ENCODE peak calls at places on chromosomes 5 and 9, in seven cellular contexts. D is activated CD8-positive, alpha-beta memory T cell treated with anti-CD3 and anti-CD28 coated beads for 48 hours; L is osteocyte; B is spleen; J is GM12891; I is iris pigment epithelial cell; M is HEK293T. C is an unnamed sample.

GRCh38 chr5:143322178-143322577 is 81.3 kb downstream of the NR3C1 start:
- DNase-seq in D (no peak), L (no peak), B (no peak), J (no peak), I (no peak), M (no peak), C (no peak)

GRCh38 chr5:55450050-55450765 is 84.6 kb downstream of the PLPP1 start:
- DNase-seq in D (no peak), L (no peak), B (no peak), J (no peak), I (peak; percentile 58), M (no peak), C (no peak)

GRCh38 chr5:400282-401215 is 42.4 kb upstream of the EXOC3 start:
- DNase-seq in D (no peak), L (peak; percentile 80), B (peak; percentile 75), J (no peak), I (no peak), M (no peak), C (no peak)

GRCh38 chr5:106311230-106311629 is 1359.5 kb downstream of the EFNA5 start:
- DNase-seq in D (no peak), L (no peak), B (no peak), J (no peak), I (peak; percentile 65), M (no peak), C (no peak)

GRCh38 chr9:135517407-135517822 is 3.8 kb upstream of the LCN1 start:
- DNase-seq in D (no peak), L (peak; percentile 68), B (peak; percentile 51), J (no peak), I (no peak), M (no peak), C (peak; percentile 60)

GRCh38 chr5:23440703-23441102 is 66.7 kb upstream of the PRDM9 start:
- DNase-seq in D (no peak), L (no peak), B (no peak), J (no peak), I (no peak), M (no peak), C (no peak)

GRCh38 chr9:114156658-114157421 is 1.5 kb downstream of the COL27A1 start:
- DNase-seq in D (no peak), L (peak; percentile 89), B (no peak), J (no peak), I (peak; percentile 90), M (peak; percentile 33), C (peak; percentile 77)

GRCh38 chr5:26719824-26720223 is 318.6 kb downstream of the CDH9 start:
- DNase-seq in D (no peak), L (no peak), B (no peak), J (no peak), I (no peak), M (no peak), C (no peak)

GRCh38 chr5:77645158-77645994 is 6.9 kb upstream of the OTP start:
- DNase-seq in D (no peak), L (no peak), B (peak; percentile 87), J (peak; percentile 82), I (no peak), M (peak; percentile 87), C (no peak)

C was measured in upper lobe of right lung.